ENCODE peak calls at places on chromosomes 11 and 22, in ten cellular contexts. U is CD8-positive, alpha-beta memory T cell; N is adipocyte; X is pancreas; S is uterus; Z is IMR-90; G is mammary epithelial cell; O is PC-9; K is GM23248; F is PC-3. Y is an unnamed sample.

GRCh38 chr11:1262172-1263006 is 39.5 kb downstream of the MUC5B start:
- DNase-seq in U (peak; percentile 83), N (peak; percentile 94), X (peak; percentile 93), S (peak; percentile 90), Z (peak; percentile 89), G (peak; percentile 84), O (peak; percentile 91), K (peak; percentile 96), F (peak; percentile 83), Y (peak; percentile 58)

GRCh38 chr22:49964136-49964492 is 3.5 kb downstream of the PIM3 start:
- DNase-seq in U (peak; percentile 56), N (no peak), X (peak; percentile 61), S (peak; percentile 19), Z (no peak), G (no peak), O (no peak), K (no peak), F (no peak), Y (no peak)

GRCh38 chr22:36467946-36468345 is 13.5 kb downstream of the TXN2 start:
- DNase-seq in U (no peak), N (peak; percentile 85), X (no peak), S (no peak), Z (peak; percentile 97), G (peak; percentile 91), O (peak; percentile 85), K (peak; percentile 89), F (peak; percentile 89), Y (no peak)

GRCh38 chr11:84719935-84720577 is 907.1 kb downstream of the DLG2 start:
- DNase-seq in U (no peak), N (no peak), X (peak; percentile 28), S (no peak), Z (no peak), G (no peak), O (no peak), K (peak; percentile 0), F (no peak), Y (no peak)

GRCh38 chr11:120235024-120235628 is 4.8 kb upstream of the POU2F3 start:
- DNase-seq in U (peak; percentile 17), N (peak; percentile 68), X (peak; percentile 82), S (no peak), Z (peak; percentile 43), G (peak; percentile 62), O (peak; percentile 77), K (peak; percentile 56), F (peak; percentile 88), Y (peak; percentile 34)

GRCh38 chr22:45842141-45842831 is 134.7 kb downstream of the WNT7B start:
- DNase-seq in U (no peak), N (no peak), X (no peak), S (no peak), Z (peak; percentile 77), G (peak; percentile 20), O (no peak), K (peak; percentile 36), F (no peak), Y (peak; percentile 19)

GRCh38 chr11:3195251-3196160 is 23.1 kb downstream of the MRGPRG start:
- DNase-seq in U (no peak), N (peak; percentile 11), X (no peak), S (no peak), Z (peak; percentile 14), G (no peak), O (no peak), K (peak; percentile 31), F (no peak), Y (no peak)

GRCh38 chr11:95074806-95075563 is 8.3 kb downstream of the SRSF8 start:
- DNase-seq in U (no peak), N (no peak), X (peak; percentile 77), S (peak; percentile 55), Z (no peak), G (no peak), O (peak; percentile 47), K (no peak), F (peak; percentile 37), Y (no peak)

GRCh38 chr11:119607726-119608125 is 121.3 kb downstream of the NECTIN1 start:
- DNase-seq in U (no peak), N (no peak), X (no peak), S (no peak), Z (no peak), G (peak; percentile 69), O (no peak), K (no peak), F (no peak), Y (peak; percentile 70)

GRCh38 chr11:122162095-122162494 is 46.1 kb upstream of the BLID start:
- DNase-seq in U (no peak), N (peak; percentile 70), X (no peak), S (no peak), Z (no peak), G (peak; percentile 72), O (no peak), K (peak; percentile 64), F (no peak), Y (no peak)

GRCh38 chr11:43410394-43410793 is 51.7 kb downstream of the TTC17 start:
- DNase-seq in U (no peak), N (no peak), X (no peak), S (no peak), Z (no peak), G (no peak), O (no peak), K (no peak), F (peak; percentile 6), Y (no peak)

GRCh38 chr11:35166369-35167360 is 27.7 kb downstream of the CD44 start:
- DNase-seq in U (peak; percentile 40), N (peak; percentile 94), X (no peak), S (no peak), Z (peak; percentile 93), G (peak; percentile 98), O (peak; percentile 90), K (peak; percentile 98), F (peak; percentile 98), Y (no peak)

GRCh38 chr11:44065161-44065571 is 904 bp upstream of the ACCS start:
- DNase-seq in U (no peak), N (no peak), X (no peak), S (no peak), Z (no peak), G (no peak), O (no peak), K (no peak), F (no peak), Y (peak; percentile 3)

GRCh38 chr22:39392341-39392948 is 7.1 kb upstream of the TAB1 start:
- DNase-seq in U (no peak), N (peak; percentile 19), X (peak; percentile 7), S (no peak), Z (no peak), G (no peak), O (no peak), K (peak; percentile 46), F (no peak), Y (no peak)

GRCh38 chr11:91133361-91133760 is 910.5 kb upstream of the CHORDC1 start:
- DNase-seq in U (no peak), N (peak; percentile 4), X (no peak), S (no peak), Z (peak; percentile 43), G (no peak), O (no peak), K (no peak), F (no peak), Y (no peak)
- H3K4me1 ChIP-seq in U (no peaks in the 10 kb centered on the region), N (no peaks in the 10 kb centered on the region), X (no peaks in the 10 kb centered on the region), S (no peaks in the 10 kb centered on the region), Z (no peaks in the 10 kb centered on the region), G (no peaks in the 10 kb centered on the region), O (no peaks in the 10 kb centered on the region), K (no peaks in the 10 kb centered on the region), F (no peaks in the 10 kb centered on the region), Y (no peaks in the 10 kb centered on the region)

GRCh38 chr11:116859175-116859574 is 21.8 kb upstream of the APOA1 start:
- DNase-seq in U (no peak), N (no peak), X (no peak), S (no peak), Z (no peak), G (no peak), O (no peak), K (no peak), F (no peak), Y (no peak)
- H3K36me3 ChIP-seq in U (peaks cover 52% of the 10 kb centered on the region), N (peaks cover 60% of the 10 kb centered on the region), X (peaks cover 17% of the 10 kb centered on the region), S (no peaks in the 10 kb centered on the region), Z (peaks cover 32% of the 10 kb centered on the region), G (peaks cover 15% of the 10 kb centered on the region), O (peaks cover 13% of the 10 kb centered on the region), K (no peaks in the 10 kb centered on the region), F (peaks cover 29% of the 10 kb centered on the region), Y (peaks cover 28% of the 10 kb centered on the region)

GRCh38 chr22:44145544-44145943 is 35.2 kb upstream of the PARVG start:
- DNase-seq in U (no peak), N (no peak), X (no peak), S (no peak), Z (no peak), G (no peak), O (no peak), K (no peak), F (no peak), Y (no peak)

GRCh38 chr22:44147821-44148574 is 32.7 kb upstream of the PARVG start:
- DNase-seq in U (no peak), N (no peak), X (no peak), S (no peak), Z (peak; percentile 36), G (no peak), O (no peak), K (peak; percentile 16), F (no peak), Y (no peak)

GRCh38 chr22:44147036-44147645 is 33.6 kb upstream of the PARVG start:
- DNase-seq in U (no peak), N (no peak), X (no peak), S (no peak), Z (no peak), G (no peak), O (no peak), K (no peak), F (no peak), Y (no peak)

GRCh38 chr22:44144046-44144569 is 36.6 kb upstream of the PARVG start:
- DNase-seq in U (no peak), N (no peak), X (no peak), S (no peak), Z (no peak), G (no peak), O (no peak), K (no peak), F (no peak), Y (no peak)

DNA sequence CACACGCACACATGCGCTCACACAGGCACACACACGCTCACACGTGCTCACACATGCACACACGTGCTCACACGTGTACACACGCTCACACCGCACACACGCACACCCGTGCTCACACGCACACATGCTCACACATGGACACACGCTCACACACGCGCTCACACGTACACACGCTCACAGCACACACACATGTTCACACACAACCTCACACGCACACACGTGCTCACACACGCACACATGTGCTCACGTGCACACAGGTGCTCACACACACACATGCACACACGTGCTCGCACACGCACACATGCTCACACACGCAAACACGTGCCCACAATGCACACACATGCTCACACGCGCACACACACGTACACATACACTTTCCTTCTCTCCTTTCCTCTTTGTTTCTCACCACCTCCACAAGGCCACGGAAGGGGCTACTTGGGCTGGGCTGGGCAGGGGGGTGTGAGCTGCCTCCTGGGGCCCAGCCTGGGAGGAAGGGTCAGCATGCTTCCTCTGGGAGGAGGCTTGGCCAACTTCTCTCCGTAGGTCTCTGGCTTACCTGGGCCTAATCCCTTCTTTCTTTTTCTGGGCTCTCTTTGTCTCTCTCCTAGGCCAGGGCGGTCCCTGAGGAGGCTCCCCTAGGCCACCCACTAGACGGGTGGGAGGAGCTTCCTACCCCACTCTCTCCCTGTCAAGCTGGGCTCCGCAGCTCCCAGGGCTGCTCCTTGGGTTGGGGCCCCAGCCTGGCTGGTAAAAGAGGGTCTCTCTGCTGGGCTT is 34.5 kb upstream of the PARVG start:
- DNase-seq in U (no peak), N (no peak), X (no peak), S (no peak), Z (no peak), G (no peak), O (no peak), K (no peak), F (no peak), Y (peak; percentile 23)
- H3K4me3 ChIP-seq in U (no peak overlapping the region), N (no peak overlapping the region), X (no peak overlapping the region), S (no peak overlapping the region), Z (no peak overlapping the region), G (no peak overlapping the region), O (no peak overlapping the region), K (no peak overlapping the region), F (no peak overlapping the region), Y (no peak overlapping the region)

GRCh38 chr11:47496808-47497207 is 47.9 kb upstream of the RAPSN start:
- DNase-seq in U (no peak), N (no peak), X (no peak), S (no peak), Z (no peak), G (no peak), O (no peak), K (no peak), F (no peak), Y (no peak)
- H3K4me1 ChIP-seq in U (peaks cover 15% of the 10 kb centered on the region), N (peaks cover 48% of the 10 kb centered on the region), X (peaks cover 8% of the 10 kb centered on the region), S (no peaks in the 10 kb centered on the region), Z (peaks cover 9% of the 10 kb centered on the region), G (no peaks in the 10 kb centered on the region), O (no peaks in the 10 kb centered on the region), K (peaks cover 25% of the 10 kb centered on the region), F (no peaks in the 10 kb centered on the region), Y (peaks cover 41% of the 10 kb centered on the region)